ENCODE peak calls at places on chromosomes 7 and 10, in four cellular contexts. I, C, V and F are unnamed samples.

GRCh38 chr10:74223755-74224530 is 72.9 kb downstream of the ADK start:
- DNase-seq in I (no peak), C (no peak), V (no peak), F (no peak)

GRCh38 chr7:82410461-82410860 is 33.1 kb downstream of the CACNA2D1 start:
- DNase-seq in I (peak; percentile 28), C (no peak), V (no peak), F (no peak)

GRCh38 chr10:86301971-86302370 is 64.6 kb downstream of the GRID1 start:
- DNase-seq in I (no peak), C (no peak), V (no peak), F (no peak)

GRCh38 chr7:70698219-70698832 is 433.6 kb upstream of the GALNT17 start:
- DNase-seq in I (no peak), C (peak; percentile 57), V (peak; percentile 63), F (peak; percentile 43)

GRCh38 chr10:49371967-49372366 is 23.9 kb downstream of the DRGX start:
- DNase-seq in I (no peak), C (no peak), V (no peak), F (no peak)

GRCh38 chr7:154546946-154547587 is 455.9 kb downstream of the PAXIP1 start:
- DNase-seq in I (no peak), C (no peak), V (no peak), F (no peak)

GRCh38 chr7:151575471-151575870 is 55.8 kb upstream of the RHEB start:
- DNase-seq in I (no peak), C (no peak), V (no peak), F (no peak)

GRCh38 chr10:6002809-6003500 is 25.6 kb upstream of the IL15RA start:
- DNase-seq in I (no peak), C (no peak), V (no peak), F (no peak)

GRCh38 chr7:93575555-93576397 is 1.3 kb upstream of the CALCR start:
- DNase-seq in I (no peak), C (no peak), V (no peak), F (no peak)

GRCh38 chr10:12067336-12067735 is 1.4 kb upstream of the DHTKD1 start:
- DNase-seq in I (no peak), C (no peak), V (no peak), F (no peak)

GRCh38 chr10:87068281-87068680 is 26.4 kb downstream of the GLUD1 start:
- DNase-seq in I (no peak), C (no peak), V (no peak), F (no peak)

GRCh38 chr10:133590970-133591359 is 25.6 kb upstream of the SYCE1 start:
- DNase-seq in I (no peak), C (no peak), V (no peak), F (no peak)

GRCh38 chr7:127578036-127578684 is 7.2 kb downstream of the GCC1 start:
- DNase-seq in I (no peak), C (no peak), V (no peak), F (no peak)

GRCh38 chr10:71606721-71607430 is 112.7 kb downstream of the C10orf105 start:
- DNase-seq in I (no peak), C (no peak), V (no peak), F (no peak)

GRCh38 chr7:116500071-116500853 is 724 bp downstream of the CAV2 start:
- DNase-seq in I (peak; percentile 17), C (peak; percentile 28), V (peak; percentile 32), F (peak; percentile 38)

GRCh38 chr10:126420571-126421275 is 32.4 kb upstream of the ADAM12 start:
- DNase-seq in I (no peak), C (no peak), V (no peak), F (no peak)

GRCh38 chr10:6748981-6749630 is 169.0 kb upstream of the PRKCQ start:
- DNase-seq in I (no peak), C (no peak), V (no peak), F (no peak)

GRCh38 chr7:155796381-155797261 is 15.6 kb downstream of the SHH start:
- DNase-seq in I (peak; percentile 87), C (peak; percentile 50), V (peak; percentile 91), F (peak; percentile 87)

GRCh38 chr7:114715907-114716306 is 206.0 kb upstream of the MDFIC start:
- DNase-seq in I (no peak), C (no peak), V (no peak), F (no peak)

GRCh38 chr10:25112016-25112415 is 62.8 kb upstream of the GPR158 start:
- DNase-seq in I (no peak), C (no peak), V (no peak), F (no peak)

GRCh38 chr10:25114036-25114411 is 60.8 kb upstream of the GPR158 start:
- DNase-seq in I (no peak), C (no peak), V (no peak), F (no peak)

GRCh38 chr10:25117757-25118156 is 57.0 kb upstream of the GPR158 start:
- DNase-seq in I (no peak), C (no peak), V (no peak), F (no peak)

GRCh38 chr10:25113231-25114035 is 61.4 kb upstream of the GPR158 start:
- DNase-seq in I (peak; percentile 78), C (peak; percentile 81), V (peak; percentile 56), F (peak; percentile 81)
- TF ChIP-seq CTCF in I (peak; percentile 87), C (peak; percentile 42), V (peak; percentile 91), F (peak; percentile 76)

GRCh38 chr10:60141916-60142559 is 235.7 kb upstream of the CCDC6 start:
- DNase-seq in I (no peak), C (no peak), V (no peak), F (no peak)
- TF ChIP-seq CTCF in I (no peak), C (no peak), V (no peak), F (no peak)

DNA sequence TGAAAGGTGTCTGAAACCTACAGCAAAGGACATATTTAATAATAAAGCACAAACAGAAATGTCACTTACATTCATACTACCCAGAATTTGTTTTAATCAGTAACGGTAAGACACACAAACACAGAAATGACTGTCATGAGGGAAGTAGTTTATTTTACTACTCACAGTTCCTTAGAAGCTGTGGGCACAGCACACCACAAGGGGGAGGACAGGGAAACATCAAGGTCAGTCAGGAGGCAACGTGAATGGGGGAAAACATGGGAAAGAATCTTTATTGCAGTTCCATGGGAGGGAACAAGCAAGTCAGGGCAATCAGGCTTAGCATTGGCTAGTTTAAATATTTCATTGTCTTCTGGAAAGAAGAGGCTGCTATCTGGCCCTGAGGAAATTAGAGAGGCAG is 123.8 kb upstream of the PDSS1 start:
- DNase-seq in I (no peak), C (no peak), V (no peak), F (no peak)
- TF ChIP-seq CTCF in I (no peak), C (no peak), V (no peak), F (peak; percentile 18)

GRCh38 chr7:33059635-33060034 is 2.9 kb downstream of the NT5C3A start:
- DNase-seq in I (no peak), C (no peak), V (no peak), F (no peak)

GRCh38 chr7:33065981-33066380 is 3.4 kb upstream of the NT5C3A start:
- DNase-seq in I (no peak), C (no peak), V (no peak), F (no peak)

GRCh38 chr7:33062782-33063443 is 337 bp upstream of the NT5C3A start:
- DNase-seq in I (peak; percentile 93), C (peak; percentile 83), V (peak; percentile 97), F (peak; percentile 94)

GRCh38 chr7:33061282-33061928 is 1.2 kb downstream of the NT5C3A start:
- DNase-seq in I (no peak), C (no peak), V (no peak), F (no peak)

GRCh38 chr7:33062023-33062781 is at the start of gene NT5C3A:
- DNase-seq in I (peak; percentile 65), C (peak; percentile 8), V (peak; percentile 64), F (peak; percentile 49)
- TF ChIP-seq CTCF in I (no peak), C (no peak), V (no peak), F (no peak)